ENCODE peak calls at places on chromosomes 6 and 20, in nine cellular contexts. Y, R, V, Z, P, H, X, S and C are unnamed samples.

GRCh38 chr6:32190946-32191677 is 1.1 kb upstream of the PBX2 start:
- DNase-seq in Y (no peak), R (no peak), H (no peak), X (no peak), V (no peak), S (peak; percentile 42), P (no peak), Z (no peak), C (peak; percentile 66)

GRCh38 chr6:79872986-79873385 is 74.4 kb downstream of the ELOVL4 start:
- DNase-seq in X (no peak), V (no peak), P (no peak), Y (peak; percentile 67), S (no peak), Z (no peak), H (no peak), R (no peak), C (no peak)

GRCh38 chr6:166635556-166635955 is 8.5 kb upstream of the RPS6KA2 start:
- DNase-seq in H (no peak), R (no peak), S (no peak), Z (no peak), P (no peak), Y (no peak), V (no peak), X (no peak), C (no peak)

GRCh38 chr20:51860015-51860882 is 57.9 kb upstream of the SALL4 start:
- DNase-seq in R (peak; percentile 53), P (no peak), H (no peak), Y (peak; percentile 25), S (no peak), V (no peak), Z (no peak), X (no peak), C (no peak)

GRCh38 chr6:166439366-166440091 is 56.8 kb upstream of the MPC1 start:
- DNase-seq in S (no peak), P (no peak), R (no peak), Z (no peak), H (no peak), Y (no peak), X (no peak), V (no peak), C (no peak)

GRCh38 chr6:127459231-127459641 is at the start of gene KIAA0408:
- DNase-seq in H (peak; percentile 47), R (peak; percentile 80), Y (peak; percentile 80), X (no peak), P (no peak), Z (peak; percentile 70), V (no peak), S (no peak), C (peak; percentile 82)

GRCh38 chr20:56788041-56788670 is 159.1 kb downstream of the TFAP2C start:
- DNase-seq in H (no peak), Y (peak; percentile 98), S (no peak), R (no peak), V (no peak), X (no peak), P (no peak), Z (no peak), C (no peak)

GRCh38 chr20:14189794-14190402 is 147.5 kb downstream of the FLRT3 start:
- DNase-seq in Z (no peak), Y (peak; percentile 37), P (no peak), R (peak; percentile 45), H (no peak), S (no peak), X (no peak), V (no peak), C (no peak)

GRCh38 chr6:169859978-169860703 is 108.7 kb downstream of the ERMARD start:
- DNase-seq in H (no peak), X (no peak), R (no peak), Y (no peak), V (no peak), Z (no peak), P (no peak), S (peak; percentile 56), C (no peak)

DNA sequence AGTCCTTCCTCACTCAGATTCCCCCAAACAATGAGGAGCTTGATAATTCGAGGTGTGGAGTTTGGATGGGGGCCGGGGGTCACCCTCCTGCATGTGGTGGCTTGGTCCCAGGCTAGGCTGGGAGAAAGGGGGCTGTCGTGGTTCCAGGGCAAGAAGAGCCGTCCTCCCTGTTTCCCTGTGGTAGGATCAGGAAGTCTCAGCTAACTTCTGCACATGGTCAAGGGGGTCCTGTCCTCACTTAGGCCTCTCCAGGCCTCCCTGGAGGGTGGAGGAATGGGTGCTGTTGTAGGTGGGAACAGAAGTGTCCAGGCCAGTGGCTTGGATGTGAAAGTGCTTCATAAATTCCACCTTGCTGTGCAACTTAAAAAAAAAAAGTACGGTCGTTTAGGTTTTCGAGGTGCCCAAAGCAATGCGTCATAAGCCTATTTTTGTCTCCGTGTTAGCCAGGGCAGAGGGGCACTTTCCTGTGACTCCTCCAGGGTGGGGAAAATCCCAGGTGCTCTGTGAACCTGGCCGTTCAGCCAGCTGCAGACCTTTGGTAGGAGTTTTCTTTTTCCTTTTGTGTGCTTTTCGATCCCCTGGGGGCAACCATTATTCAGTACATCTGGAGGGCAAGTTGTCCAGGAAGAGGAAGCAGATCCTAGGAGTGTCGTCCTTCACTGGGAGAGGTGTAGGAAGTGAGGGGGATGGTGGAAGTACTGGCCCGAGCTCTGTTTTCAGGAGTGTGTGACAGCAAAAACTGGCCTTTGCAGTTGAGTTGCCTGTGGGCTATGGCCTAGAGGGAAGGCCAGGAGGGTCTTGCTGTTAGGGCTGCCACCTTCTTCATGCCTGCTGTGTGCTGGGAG is 9.6 kb downstream of the IGF2R start:
- DNase-seq in S (no peak), Y (no peak), Z (no peak), P (no peak), X (no peak), H (no peak), V (no peak), R (no peak), C (peak; percentile 70)
- H3K4me1 ChIP-seq in S (peaks cover 29% of the 10 kb centered on the region), Y (peaks cover 35% of the 10 kb centered on the region), Z (peaks cover 32% of the 10 kb centered on the region), P (peaks cover 80% of the 10 kb centered on the region), X (peaks cover 83% of the 10 kb centered on the region), H (peaks cover 99% of the 10 kb centered on the region), V (peaks cover 51% of the 10 kb centered on the region), R (peaks cover 57% of the 10 kb centered on the region), C (peaks cover 22% of the 10 kb centered on the region)

GRCh38 chr6:41934278-41935189 is 7.1 kb downstream of the CCND3 start:
- DNase-seq in R (no peak), V (no peak), Z (no peak), H (no peak), X (no peak), Y (no peak), S (peak; percentile 96), P (no peak), C (no peak)
- H3K4me1 ChIP-seq in R (peaks cover 17% of the 10 kb centered on the region), V (peaks cover 21% of the 10 kb centered on the region), Z (peaks cover 7% of the 10 kb centered on the region), H (peaks cover 48% of the 10 kb centered on the region), X (peaks cover 54% of the 10 kb centered on the region), Y (peaks cover 6% of the 10 kb centered on the region), S (peaks cover 91% of the 10 kb centered on the region), P (peaks cover 46% of the 10 kb centered on the region), C (peaks cover 3% of the 10 kb centered on the region)

DNA sequence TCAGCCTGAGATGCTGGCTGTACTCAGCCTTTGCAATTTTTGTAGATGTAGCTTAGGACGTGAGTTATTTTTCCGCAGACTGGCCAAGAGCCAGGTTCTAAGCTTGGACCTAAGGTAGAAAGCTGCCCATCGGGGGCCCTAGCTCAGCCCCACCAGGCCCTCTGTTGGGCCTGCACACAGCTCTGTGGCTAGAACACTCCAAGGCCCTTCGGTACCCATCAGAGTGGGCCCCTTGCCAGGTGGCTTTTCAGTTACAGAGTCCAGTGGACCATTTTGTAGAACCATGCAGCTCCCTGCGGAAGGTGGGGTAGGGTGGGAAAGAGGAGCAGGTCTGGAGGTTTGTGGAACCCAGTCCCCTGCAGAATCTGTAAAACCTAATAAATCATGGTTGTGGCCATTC is 22.6 kb downstream of the UCKL1 start:
- DNase-seq in R (no peak), P (no peak), X (no peak), Y (no peak), Z (no peak), S (no peak), H (no peak), V (no peak), C (no peak)
- H3K4me1 ChIP-seq in R (no peaks in the 10 kb centered on the region), P (no peaks in the 10 kb centered on the region), X (no peaks in the 10 kb centered on the region), Y (no peaks in the 10 kb centered on the region), Z (no peaks in the 10 kb centered on the region), S (no peaks in the 10 kb centered on the region), H (peaks cover 47% of the 10 kb centered on the region), V (no peaks in the 10 kb centered on the region), C (no peaks in the 10 kb centered on the region)

GRCh38 chr6:99346595-99346994 is 2.9 kb downstream of the FAXC start:
- DNase-seq in X (no peak), Z (no peak), P (no peak), S (no peak), R (no peak), Y (no peak), H (no peak), V (no peak), C (no peak)
- H3K4me1 ChIP-seq in X (no peaks in the 10 kb centered on the region), Z (no peaks in the 10 kb centered on the region), P (no peaks in the 10 kb centered on the region), S (no peaks in the 10 kb centered on the region), R (no peaks in the 10 kb centered on the region), Y (no peaks in the 10 kb centered on the region), H (peaks cover 8% of the 10 kb centered on the region), V (no peaks in the 10 kb centered on the region), C (no peaks in the 10 kb centered on the region)

GRCh38 chr20:33668087-33668790 is 1.5 kb downstream of the ACTL10 start:
- DNase-seq in Z (peak; percentile 83), P (peak; percentile 62), Y (no peak), V (peak; percentile 73), R (no peak), H (peak; percentile 76), S (no peak), X (peak; percentile 68), C (peak; percentile 93)
- H3K4me1 ChIP-seq in Z (no peaks in the 10 kb centered on the region), P (peaks cover 25% of the 10 kb centered on the region), Y (peaks cover 16% of the 10 kb centered on the region), V (peaks cover 35% of the 10 kb centered on the region), R (peaks cover 43% of the 10 kb centered on the region), H (peaks cover 83% of the 10 kb centered on the region), S (peaks cover 95% of the 10 kb centered on the region), X (peaks cover 22% of the 10 kb centered on the region), C (peaks cover 9% of the 10 kb centered on the region)

GRCh38 chr20:21517566-21518277 is 3.9 kb upstream of the NKX2-2 start:
- DNase-seq in V (no peak), R (peak; percentile 27), Y (no peak), X (no peak), H (no peak), S (no peak), Z (no peak), P (no peak), C (peak; percentile 73)

GRCh38 chr20:21516861-21517565 is 3.1 kb upstream of the NKX2-2 start:
- DNase-seq in Z (no peak), R (peak; percentile 44), P (no peak), Y (no peak), S (no peak), V (no peak), X (no peak), H (no peak), C (peak; percentile 78)

GRCh38 chr20:21518292-21518991 is 4.6 kb upstream of the NKX2-2 start:
- DNase-seq in P (no peak), X (no peak), R (peak; percentile 41), V (no peak), S (no peak), H (no peak), Y (no peak), Z (no peak), C (no peak)

GRCh38 chr20:21520702-21521595 is 7.1 kb upstream of the NKX2-2 start:
- DNase-seq in H (no peak), P (no peak), S (no peak), X (no peak), Y (peak; percentile 38), V (no peak), R (peak; percentile 79), Z (no peak), C (peak; percentile 87)

GRCh38 chr20:21519136-21519584 is 5.3 kb upstream of the NKX2-2 start:
- DNase-seq in Z (no peak), X (no peak), H (no peak), R (peak; percentile 37), S (no peak), P (no peak), Y (no peak), V (no peak), C (peak; percentile 66)
- H3K4me1 ChIP-seq in Z (no peaks in the 10 kb centered on the region), X (peaks cover 38% of the 10 kb centered on the region), H (peaks cover 52% of the 10 kb centered on the region), R (peaks cover 15% of the 10 kb centered on the region), S (no peaks in the 10 kb centered on the region), P (no peaks in the 10 kb centered on the region), Y (no peaks in the 10 kb centered on the region), V (peaks cover 2% of the 10 kb centered on the region), C (peaks cover 21% of the 10 kb centered on the region)